ENCODE peak calls at places on chromosomes 2 and 18, in nine cellular contexts. S is CD8-positive, alpha-beta T cell; T is HFFc6; C is choroid plexus epithelial cell; F is MV-4-11; Y is cardiac fibroblast; Z is NCI-H345; B is AG09319; D is M059J. E is an unnamed sample.

GRCh38 chr2:127454595-127455565 is 36.7 kb downstream of the PROC start:
- DNase-seq in D (peak; percentile 10), Z (no peak), C (no peak), Y (no peak), S (no peak), T (no peak), B (peak; percentile 12), F (no peak), E (peak; percentile 37)

GRCh38 chr2:15243762-15244161 is 317.4 kb downstream of the NBAS start:
- DNase-seq in Y (peak; percentile 53), D (peak; percentile 55), T (peak; percentile 18), C (peak; percentile 67), S (no peak), F (no peak), B (no peak), Z (peak; percentile 14), E (no peak)

GRCh38 chr2:86764661-86765307 is 25.9 kb downstream of the CD8A start:
- DNase-seq in F (peak; percentile 40), B (peak; percentile 5), C (peak; percentile 75), T (peak; percentile 25), S (no peak), Y (peak; percentile 65), D (peak; percentile 46), Z (peak; percentile 8), E (peak; percentile 52)

GRCh38 chr2:65639156-65639876 is 206.9 kb upstream of the SPRED2 start:
- DNase-seq in Z (no peak), S (no peak), Y (peak; percentile 32), F (no peak), B (no peak), T (peak; percentile 23), D (peak; percentile 73), C (peak; percentile 94), E (peak; percentile 42)

GRCh38 chr2:201984800-201985525 is 48.7 kb upstream of the FZD7 start:
- DNase-seq in B (no peak), Y (no peak), T (no peak), Z (peak; percentile 78), S (no peak), C (no peak), F (peak; percentile 2), D (peak; percentile 25), E (no peak)

GRCh38 chr18:38932752-38933151 is 1367.2 kb upstream of the CELF4 start:
- DNase-seq in T (no peak), D (no peak), F (no peak), S (no peak), B (no peak), Y (no peak), Z (no peak), C (no peak), E (peak; percentile 46)

GRCh38 chr2:191696001-191696400 is 18.1 kb downstream of the NABP1 start:
- DNase-seq in B (no peak), T (peak; percentile 79), F (no peak), C (peak; percentile 99), Y (peak; percentile 93), Z (no peak), D (peak; percentile 82), S (no peak), E (peak; percentile 90)

GRCh38 chr2:235577404-235578330 is 83.8 kb downstream of the AGAP1 start:
- DNase-seq in B (peak; percentile 20), D (no peak), Y (peak; percentile 62), T (no peak), C (peak; percentile 78), F (no peak), S (no peak), Z (peak; percentile 91), E (no peak)

GRCh38 chr2:108182489-108182888 is 57.3 kb upstream of the SULT1C3 start:
- DNase-seq in F (no peak), D (peak; percentile 46), Z (peak; percentile 3), Y (peak; percentile 52), C (peak; percentile 52), B (no peak), S (no peak), T (peak; percentile 20), E (peak; percentile 4)

GRCh38 chr2:121529439-121530209 is 1.1 kb upstream of the RNU4ATAC start:
- DNase-seq in B (peak; percentile 12), D (peak; percentile 52), S (no peak), Z (peak; percentile 75), Y (peak; percentile 64), F (no peak), T (no peak), C (peak; percentile 55), E (peak; percentile 49)

GRCh38 chr2:229855116-229855515 is 66.7 kb downstream of the TRIP12 start:
- DNase-seq in S (no peak), Z (no peak), T (no peak), B (no peak), Y (peak; percentile 52), F (no peak), D (no peak), C (no peak), E (no peak)

GRCh38 chr2:68463287-68463877 is 3.7 kb downstream of the FBXO48 start:
- DNase-seq in S (no peak), T (peak; percentile 63), D (peak; percentile 67), Z (peak; percentile 57), B (no peak), C (peak; percentile 77), Y (peak; percentile 78), F (peak; percentile 53), E (peak; percentile 68)

GRCh38 chr18:48933578-48934399 is 17.0 kb downstream of the SMAD7 start:
- DNase-seq in F (no peak), T (no peak), S (no peak), C (no peak), B (no peak), D (no peak), Y (no peak), Z (no peak), E (no peak)

GRCh38 chr2:55581875-55582547 is 35.4 kb downstream of the PPP4R3B start:
- DNase-seq in T (peak; percentile 25), B (no peak), Y (peak; percentile 57), Z (no peak), C (no peak), S (no peak), D (peak; percentile 61), F (peak; percentile 59), E (peak; percentile 22)

GRCh38 chr18:6161549-6161948 is 253.2 kb downstream of the L3MBTL4 start:
- DNase-seq in C (no peak), B (no peak), T (no peak), S (no peak), D (no peak), F (no peak), Z (no peak), Y (no peak), E (no peak)

GRCh38 chr18:13232060-13232917 is 13.7 kb downstream of the LDLRAD4 start:
- DNase-seq in T (no peak), Y (no peak), D (no peak), S (no peak), Z (no peak), F (no peak), C (no peak), B (no peak), E (no peak)

GRCh38 chr2:152743004-152743403 is 24.6 kb downstream of the ARL6IP6 start:
- DNase-seq in C (peak; percentile 48), Y (peak; percentile 21), S (no peak), T (no peak), F (peak; percentile 1), Z (peak; percentile 19), D (peak; percentile 16), B (no peak), E (peak; percentile 43)

GRCh38 chr2:45879936-45880335 is 228.5 kb downstream of the PRKCE start:
- DNase-seq in D (no peak), Z (no peak), T (no peak), C (no peak), F (no peak), B (no peak), Y (no peak), S (no peak), E (no peak)

GRCh38 chr2:239298126-239298804 is 102.6 kb downstream of the HDAC4 start:
- DNase-seq in F (no peak), B (no peak), Y (no peak), Z (no peak), S (peak; percentile 52), T (no peak), D (no peak), C (no peak), E (peak; percentile 44)

GRCh38 chr2:226339616-226340015 is 460.0 kb downstream of the IRS1 start:
- DNase-seq in C (no peak), D (no peak), S (no peak), F (no peak), Z (no peak), T (no peak), Y (no peak), B (no peak), E (no peak)

GRCh38 chr18:75588412-75588811 is 160.9 kb upstream of the SMIM21 start:
- DNase-seq in Y (no peak), S (no peak), Z (no peak), B (no peak), D (no peak), C (no peak), F (no peak), T (no peak), E (no peak)

GRCh38 chr2:205685314-205686230 is 3.3 kb downstream of the NRP2 start:
- DNase-seq in Z (peak; percentile 36), T (peak; percentile 72), Y (peak; percentile 74), D (peak; percentile 75), C (peak; percentile 63), B (no peak), S (no peak), F (no peak), E (peak; percentile 82)

GRCh38 chr18:67135981-67136380 is 380.5 kb downstream of the DSEL start:
- DNase-seq in F (no peak), B (no peak), D (no peak), Z (no peak), S (no peak), C (no peak), T (no peak), Y (no peak), E (no peak)

GRCh38 chr18:79524181-79525078 is 128.7 kb downstream of the NFATC1 start:
- DNase-seq in S (no peak), Y (no peak), B (no peak), T (no peak), D (no peak), F (peak; percentile 71), C (no peak), Z (no peak), E (no peak)

GRCh38 chr2:111209045-111209514 is 88.4 kb downstream of the BCL2L11 start:
- DNase-seq in D (peak; percentile 88), B (no peak), S (no peak), Z (no peak), Y (peak; percentile 74), F (peak; percentile 65), C (peak; percentile 88), T (peak; percentile 23), E (peak; percentile 81)

GRCh38 chr2:236646871-236647270 is 77.2 kb downstream of the ACKR3 start:
- DNase-seq in S (no peak), B (no peak), D (no peak), Z (no peak), T (no peak), F (no peak), C (no peak), Y (no peak), E (no peak)

GRCh38 chr18:48356151-48356745 is 52.9 kb downstream of the ZBTB7C start:
- DNase-seq in T (no peak), Z (no peak), D (no peak), F (no peak), B (no peak), S (no peak), C (no peak), Y (no peak), E (no peak)

GRCh38 chr2:193965263-193965662 is 1691.8 kb upstream of the SLC39A10 start:
- DNase-seq in B (no peak), T (no peak), S (no peak), Y (no peak), C (no peak), D (no peak), Z (no peak), F (no peak), E (no peak)

GRCh38 chr2:120711694-120712093 is 24.0 kb upstream of the GLI2 start:
- DNase-seq in T (peak; percentile 54), C (no peak), Y (no peak), B (no peak), S (no peak), Z (no peak), D (no peak), F (no peak), E (no peak)

GRCh38 chr18:75276813-75277628 is 66.4 kb downstream of the TSHZ1 start:
- DNase-seq in C (peak; percentile 64), S (no peak), F (no peak), Z (no peak), B (no peak), D (no peak), Y (no peak), T (peak; percentile 93), E (peak; percentile 4)

GRCh38 chr18:78521744-78522143 is 457.9 kb upstream of the SALL3 start:
- DNase-seq in B (no peak), F (no peak), D (no peak), Y (no peak), C (no peak), S (no peak), Z (no peak), T (no peak), E (no peak)